ENCODE peak calls at places on chromosome 5, in nine cellular contexts. N, Y, U, G, D, Z, V, I and C are unnamed samples.

GRCh38 chr5:39580702-39581498 is 156.1 kb upstream of the DAB2 start:
- DNase-seq in I (no peak), Y (no peak), U (no peak), Z (no peak), G (no peak), N (no peak), D (no peak), V (no peak), C (no peak)

GRCh38 chr5:75668348-75668895 is 48.8 kb downstream of the POC5 start:
- DNase-seq in V (no peak), D (no peak), I (no peak), N (no peak), U (no peak), G (no peak), Y (no peak), Z (no peak), C (no peak)

GRCh38 chr5:110441035-110441434 is 285.4 kb downstream of the TMEM232 start:
- DNase-seq in D (no peak), G (no peak), U (no peak), N (no peak), Z (peak), I (no peak), V (no peak), Y (no peak), C (no peak)

GRCh38 chr5:9686211-9686610 is 56.1 kb upstream of the TAS2R1 start:
- DNase-seq in G (no peak), V (no peak), Y (no peak), Z (no peak), D (no peak), I (no peak), U (no peak), N (no peak), C (no peak)

GRCh38 chr5:39714036-39714698 is 289.4 kb upstream of the DAB2 start:
- DNase-seq in D (no peak), V (no peak), N (peak), U (no peak), Z (peak), G (peak), I (peak), Y (peak), C (no peak)

GRCh38 chr5:43208658-43209057 is 16.6 kb downstream of the NIM1K start:
- DNase-seq in I (no peak), V (no peak), Y (no peak), N (no peak), Z (no peak), U (no peak), D (no peak), G (no peak), C (no peak)

GRCh38 chr5:1065891-1066650 is 45.8 kb downstream of the SLC12A7 start:
- DNase-seq in Z (no peak), D (peak), U (no peak), I (peak), Y (no peak), V (no peak), N (no peak), G (no peak), C (no peak)

GRCh38 chr5:3182477-3182876 is 413.2 kb upstream of the IRX1 start:
- DNase-seq in G (no peak), D (no peak), V (no peak), I (no peak), N (no peak), U (no peak), Z (no peak), Y (no peak), C (no peak)

GRCh38 chr5:54646285-54647101 is 128.9 kb downstream of the SNX18 start:
- DNase-seq in V (peak), Y (peak), N (peak), Z (peak), D (peak), I (no peak), G (no peak), U (peak), C (no peak)

GRCh38 chr5:161410640-161411039 is 135.9 kb downstream of the GABRB2 start:
- DNase-seq in G (peak), D (no peak), U (no peak), V (no peak), N (no peak), Y (no peak), I (no peak), Z (no peak), C (no peak)

GRCh38 chr5:111266491-111266890 is 42.3 kb downstream of the CAMK4 start:
- DNase-seq in I (no peak), G (no peak), N (no peak), Y (no peak), Z (no peak), D (no peak), V (no peak), U (no peak), C (no peak)

GRCh38 chr5:159901308-159901707 is 15.0 kb upstream of the ADRA1B start:
- DNase-seq in V (no peak), Z (no peak), N (no peak), G (no peak), U (no peak), Y (no peak), D (no peak), I (no peak), C (no peak)

GRCh38 chr5:143228597-143229293 is 174.7 kb downstream of the NR3C1 start:
- DNase-seq in Z (no peak), U (no peak), D (no peak), I (no peak), N (no peak), V (no peak), Y (no peak), G (no peak), C (no peak)

GRCh38 chr5:178346607-178347334 is 114.2 kb upstream of the PHYKPL start:
- DNase-seq in D (no peak), Z (no peak), I (no peak), V (peak), G (peak), Y (no peak), U (no peak), N (no peak), C (no peak)

GRCh38 chr5:58048954-58049353 is 410.9 kb downstream of the PLK2 start:
- DNase-seq in D (no peak), I (no peak), U (no peak), V (no peak), G (no peak), Y (no peak), N (no peak), Z (no peak), C (no peak)

GRCh38 chr5:118578093-118578492 is 410.3 kb downstream of the DTWD2 start:
- DNase-seq in Z (no peak), I (no peak), U (no peak), V (no peak), G (no peak), D (no peak), N (no peak), Y (no peak), C (no peak)

GRCh38 chr5:83281658-83282057 is 189.9 kb upstream of the VCAN start:
- DNase-seq in N (no peak), V (no peak), Z (no peak), D (no peak), G (no peak), U (no peak), Y (no peak), I (no peak), C (no peak)

GRCh38 chr5:93850311-93850710 is 108.9 kb upstream of the POU5F2 start:
- DNase-seq in I (no peak), Y (no peak), Z (no peak), N (no peak), U (no peak), G (no peak), V (no peak), D (no peak), C (no peak)

GRCh38 chr5:124342027-124342471 is 404.4 kb downstream of the ZNF608 start:
- DNase-seq in D (peak), G (no peak), Z (no peak), N (no peak), U (no peak), I (no peak), Y (no peak), V (no peak), C (no peak)

GRCh38 chr5:103587185-103587748 is 24.7 kb upstream of the NUDT12 start:
- DNase-seq in D (no peak), G (no peak), U (no peak), I (no peak), Z (peak), Y (no peak), V (no peak), N (no peak), C (no peak)